ENCODE peak calls at places on chromosomes 16 and 17, in ten cellular contexts. N is tibial artery, G is SK-N-SH, B is IMR-90, A is hepatocyte, F is colonic mucosa, J is mucosa of descending colon, Z is BE2C, S is Caco-2, V is lung. I is an unnamed sample.

GRCh38 chr17:76727745-76728456 is 1.3 kb downstream of the METTL23 start:
- DNase-seq in F (no peak), B (no peak), S (no peak), N (no peak), A (no peak), J (no peak), Z (no peak), V (no peak), G (no peak), I (no peak)

GRCh38 chr16:27222499-27223225 is 19.3 kb downstream of the KDM8 start:
- DNase-seq in G (peak; percentile 51), A (no peak), Z (peak; percentile 31), N (peak; percentile 36), J (peak; percentile 50), F (no peak), S (no peak), B (peak; percentile 45), V (no peak), I (no peak)

GRCh38 chr17:57988301-57989010 is 402 bp upstream of the VEZF1 start:
- DNase-seq in J (peak; percentile 88), G (peak; percentile 98), Z (peak; percentile 79), F (peak; percentile 69), N (peak; percentile 66), V (peak; percentile 71), S (peak; percentile 83), A (peak; percentile 86), B (peak; percentile 66), I (peak; percentile 94)

GRCh38 chr17:80105762-80106161 is 4.4 kb downstream of the GAA start:
- DNase-seq in N (no peak), F (no peak), B (peak; percentile 21), G (peak; percentile 56), J (peak; percentile 43), V (no peak), S (no peak), Z (no peak), A (no peak), I (peak; percentile 43)

GRCh38 chr16:74201561-74201960 is 95.1 kb upstream of the PSMD7 start:
- DNase-seq in A (no peak), Z (no peak), G (no peak), N (no peak), J (no peak), S (no peak), V (no peak), F (no peak), B (no peak), I (no peak)

GRCh38 chr16:49620868-49621239 is 235.1 kb downstream of the ZNF423 start:
- DNase-seq in G (peak; percentile 63), Z (no peak), S (no peak), F (no peak), J (no peak), A (peak; percentile 43), B (no peak), N (no peak), V (no peak), I (peak; percentile 70)

GRCh38 chr16:70808371-70808770 is 7.4 kb upstream of the VAC14 start:
- DNase-seq in F (no peak), G (no peak), Z (no peak), S (no peak), N (no peak), B (no peak), V (no peak), J (no peak), A (no peak), I (no peak)

GRCh38 chr16:9159839-9160550 is 68.6 kb downstream of the HAPSTR1 start:
- DNase-seq in S (peak; percentile 78), Z (peak; percentile 67), N (peak; percentile 32), G (peak; percentile 80), B (peak; percentile 66), J (no peak), V (peak; percentile 55), F (peak; percentile 67), A (peak; percentile 84), I (peak; percentile 83)

GRCh38 chr17:47956818-47957590 is 679 bp downstream of the PRR15L start:
- DNase-seq in S (peak; percentile 72), V (no peak), Z (no peak), F (no peak), A (peak; percentile 47), N (no peak), B (peak; percentile 15), J (no peak), G (no peak), I (no peak)

GRCh38 chr16:29806641-29807425 is 504 bp downstream of the MAZ start:
- DNase-seq in B (no peak), G (peak; percentile 70), N (no peak), V (no peak), A (peak; percentile 71), S (peak; percentile 81), J (peak; percentile 87), Z (peak; percentile 83), F (peak; percentile 62), I (peak; percentile 89)

GRCh38 chr17:56638536-56639177 is 45.2 kb downstream of the NOG start:
- DNase-seq in N (no peak), F (no peak), B (no peak), V (no peak), G (no peak), S (no peak), Z (no peak), A (peak; percentile 19), J (no peak), I (no peak)

GRCh38 chr16:86215233-86215978 is 294.9 kb upstream of the FOXF1 start:
- DNase-seq in F (no peak), J (no peak), B (peak; percentile 24), Z (no peak), G (no peak), N (no peak), V (no peak), S (no peak), A (no peak), I (no peak)

GRCh38 chr16:66927918-66928649 is 2.7 kb upstream of the RRAD start:
- DNase-seq in N (no peak), A (no peak), Z (no peak), S (no peak), B (peak; percentile 50), J (no peak), F (no peak), G (no peak), V (no peak), I (no peak)

GRCh38 chr16:87457724-87458423 is 35.0 kb downstream of the ZCCHC14 start:
- DNase-seq in B (peak; percentile 99), F (no peak), V (no peak), G (peak; percentile 58), Z (no peak), N (no peak), A (peak; percentile 57), S (no peak), J (no peak), I (no peak)

GRCh38 chr17:61878984-61879612 is 15.8 kb upstream of the BRIP1 start:
- DNase-seq in F (no peak), J (no peak), B (peak; percentile 13), V (no peak), N (no peak), A (no peak), S (no peak), G (no peak), Z (no peak), I (no peak)
- H3K36me3 ChIP-seq in F (no peaks in the 10 kb centered on the region), J (no peaks in the 10 kb centered on the region), B (peaks cover 11% of the 10 kb centered on the region), V (peaks cover 3% of the 10 kb centered on the region), N (peaks cover 42% of the 10 kb centered on the region), A (no peaks in the 10 kb centered on the region), S (no peaks in the 10 kb centered on the region), G (peaks cover 76% of the 10 kb centered on the region), Z (peaks cover 9% of the 10 kb centered on the region), I (peaks cover 2% of the 10 kb centered on the region)

DNA sequence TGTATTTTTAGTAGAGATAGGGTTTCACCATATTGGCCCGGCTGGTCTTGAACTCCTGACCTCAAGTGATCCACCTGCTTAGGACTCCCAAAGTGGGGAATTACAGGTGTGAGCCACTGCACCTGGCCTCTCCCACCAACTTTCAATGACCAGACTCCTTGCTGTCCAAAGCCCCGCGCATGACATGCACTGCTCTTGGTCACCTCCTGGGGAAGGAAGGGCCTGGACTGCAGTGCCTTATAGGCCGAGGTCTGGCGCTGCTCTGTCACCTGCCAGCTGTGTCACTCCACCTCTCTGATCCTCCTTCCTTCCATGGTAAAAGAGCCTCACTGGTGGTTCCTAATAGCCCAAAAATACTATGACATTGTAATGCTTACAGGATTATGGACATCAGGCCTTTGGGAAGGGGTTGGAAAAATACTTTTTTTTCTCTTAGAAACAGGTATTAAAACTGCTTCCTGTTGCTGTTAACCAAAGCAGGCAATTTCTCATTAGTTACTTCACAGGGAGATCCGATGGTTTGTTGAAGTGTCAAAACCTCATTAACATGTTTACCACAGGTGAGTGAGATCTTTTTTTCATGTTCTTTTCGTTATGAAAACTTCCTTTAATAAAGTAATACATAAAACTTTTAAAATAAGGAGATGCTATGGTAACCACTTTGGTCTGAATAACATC is 35.4 kb downstream of the GRB7 start:
- DNase-seq in B (no peak), N (no peak), Z (no peak), G (no peak), V (no peak), F (no peak), A (no peak), S (no peak), J (no peak), I (no peak)
- H3K4me3 ChIP-seq in B (no peak overlapping the region), N (no peak overlapping the region), Z (no peak overlapping the region), G (no peak overlapping the region), V (no peak overlapping the region), F (no peak overlapping the region), A (no peak overlapping the region), S (no peak overlapping the region), J (no peak overlapping the region), I (no peak overlapping the region)

GRCh38 chr16:1401061-1401757 is 13.3 kb downstream of the UNKL start:
- DNase-seq in S (no peak), G (peak; percentile 27), A (no peak), N (no peak), Z (no peak), B (no peak), F (no peak), V (no peak), J (no peak), I (peak; percentile 76)

GRCh38 chr16:1398826-1399581 is 15.5 kb downstream of the UNKL start:
- DNase-seq in S (no peak), V (no peak), F (no peak), G (peak; percentile 24), J (no peak), N (no peak), Z (no peak), B (no peak), A (no peak), I (peak; percentile 63)

GRCh38 chr16:1395444-1396074 is 18.9 kb downstream of the UNKL start:
- DNase-seq in B (no peak), G (no peak), N (no peak), A (no peak), V (no peak), Z (no peak), S (no peak), J (no peak), F (peak; percentile 39), I (no peak)

GRCh38 chr16:1397779-1398178 is 16.7 kb downstream of the UNKL start:
- DNase-seq in V (no peak), S (no peak), Z (no peak), B (no peak), N (no peak), F (no peak), A (no peak), G (peak; percentile 25), J (no peak), I (peak; percentile 54)

GRCh38 chr16:1398351-1398750 is 16.2 kb downstream of the UNKL start:
- DNase-seq in S (no peak), N (no peak), Z (no peak), A (no peak), J (no peak), F (no peak), B (no peak), G (peak; percentile 20), V (no peak), I (no peak)
- H3K36me3 ChIP-seq in S (no peaks in the 10 kb centered on the region), N (peaks cover 79% of the 10 kb centered on the region), Z (peaks cover 2% of the 10 kb centered on the region), A (no peaks in the 10 kb centered on the region), J (peaks cover 4% of the 10 kb centered on the region), F (peaks cover 6% of the 10 kb centered on the region), B (peaks cover 46% of the 10 kb centered on the region), G (no peaks in the 10 kb centered on the region), V (peaks cover 54% of the 10 kb centered on the region), I (peaks cover 3% of the 10 kb centered on the region)

GRCh38 chr16:337437-337836 is 15.1 kb downstream of the AXIN1 start:
- DNase-seq in B (no peak), J (no peak), Z (no peak), N (no peak), V (no peak), A (no peak), G (no peak), S (no peak), F (no peak), I (peak; percentile 65)
- H3K4me3 ChIP-seq in B (no peak overlapping the region), J (no peak overlapping the region), Z (no peak overlapping the region), N (no peak overlapping the region), V (no peak overlapping the region), A (no peak overlapping the region), G (no peak overlapping the region), S (no peak overlapping the region), F (no peak overlapping the region), I (no peak overlapping the region)

I was measured in H7.